ENCODE peak calls at places on chromosomes 6 and 20, in eight cellular contexts. B, V, E, P, H, S, T and O are unnamed samples.

GRCh38 chr20:11229772-11230171 is 556.0 kb upstream of the JAG1 start:
- DNase-seq in S (peak; percentile 57), V (peak; percentile 39), T (peak; percentile 82), B (peak; percentile 63), E (no peak), P (no peak), H (no peak), O (peak; percentile 91)

GRCh38 chr20:23868321-23868720 is 11.2 kb downstream of the CST5 start:
- DNase-seq in B (no peak), H (no peak), T (no peak), V (no peak), E (no peak), P (no peak), S (no peak), O (no peak)

GRCh38 chr6:374956-375355 is 16.6 kb upstream of the IRF4 start:
- DNase-seq in B (no peak), E (no peak), T (no peak), H (no peak), V (no peak), P (no peak), S (no peak), O (no peak)

GRCh38 chr6:101803146-101803545 is 409.6 kb downstream of the GRIK2 start:
- DNase-seq in V (no peak), P (no peak), T (peak; percentile 2), S (no peak), B (no peak), E (no peak), H (no peak), O (peak; percentile 30)

GRCh38 chr20:63701051-63701328 is 4.5 kb downstream of the TNFRSF6B start:
- DNase-seq in B (peak; percentile 4), H (no peak), V (no peak), E (no peak), P (no peak), T (no peak), S (no peak), O (no peak)

GRCh38 chr6:158068893-158069799 is 87.5 kb downstream of the SYNJ2 start:
- DNase-seq in E (peak; percentile 74), T (peak; percentile 81), B (peak; percentile 70), P (no peak), V (no peak), H (no peak), S (no peak), O (no peak)

GRCh38 chr6:75084872-75085381 is 120.9 kb downstream of the COL12A1 start:
- DNase-seq in T (no peak), S (peak; percentile 76), P (no peak), H (no peak), B (no peak), V (no peak), E (no peak), O (no peak)

GRCh38 chr20:57412347-57413029 is 21.3 kb downstream of the RBM38 start:
- DNase-seq in B (no peak), E (no peak), V (no peak), S (no peak), T (no peak), H (no peak), P (no peak), O (no peak)

GRCh38 chr20:45445805-45446562 is 23.6 kb upstream of the WFDC2 start:
- DNase-seq in E (no peak), V (no peak), T (peak; percentile 76), H (no peak), P (no peak), B (peak; percentile 40), S (no peak), O (no peak)

GRCh38 chr20:10647471-10647870 is 26.3 kb downstream of the JAG1 start:
- DNase-seq in S (no peak), H (no peak), E (peak; percentile 12), T (peak; percentile 44), P (no peak), B (no peak), V (no peak), O (no peak)

GRCh38 chr6:83216806-83217205 is 23.6 kb downstream of the RWDD2A start:
- DNase-seq in E (no peak), S (no peak), H (no peak), T (no peak), B (no peak), V (no peak), P (no peak), O (no peak)

GRCh38 chr6:136464874-136465273 is 85.3 kb downstream of the MAP7 start:
- DNase-seq in H (no peak), S (no peak), V (no peak), B (no peak), P (no peak), T (no peak), E (no peak), O (no peak)

GRCh38 chr6:6942826-6943225 is 164.9 kb upstream of the RREB1 start:
- DNase-seq in E (peak; percentile 77), H (no peak), V (no peak), T (no peak), B (peak; percentile 66), S (no peak), P (peak; percentile 12), O (no peak)

GRCh38 chr6:10391299-10391630 is 23.6 kb downstream of the TFAP2A start:
- DNase-seq in P (no peak), V (no peak), T (no peak), E (no peak), B (no peak), H (no peak), S (no peak), O (no peak)

GRCh38 chr6:31822038-31822821 is 5.3 kb upstream of the HSPA1B start:
- DNase-seq in S (peak; percentile 84), T (peak; percentile 92), H (peak; percentile 46), P (peak; percentile 61), E (no peak), V (peak; percentile 86), B (peak; percentile 79), O (no peak)

GRCh38 chr20:21303061-21303871 is at the start of gene XRN2:
- DNase-seq in T (peak; percentile 97), S (peak; percentile 96), E (peak; percentile 81), B (peak; percentile 96), V (peak; percentile 94), P (peak; percentile 93), H (peak; percentile 95), O (peak; percentile 76)

GRCh38 chr6:40604082-40604481 is 16.9 kb upstream of the LRFN2 start:
- DNase-seq in T (no peak), E (no peak), B (no peak), V (no peak), H (no peak), S (no peak), P (no peak), O (no peak)

GRCh38 chr20:31720486-31721407 is 1.9 kb downstream of the BCL2L1 start:
- DNase-seq in S (no peak), H (no peak), B (no peak), E (no peak), V (no peak), P (peak; percentile 16), T (peak; percentile 13), O (no peak)

GRCh38 chr6:36660771-36661471 is 17.6 kb upstream of the CDKN1A start:
- DNase-seq in S (peak; percentile 89), V (peak; percentile 68), T (no peak), B (no peak), H (no peak), P (no peak), E (no peak), O (no peak)

GRCh38 chr6:83258517-83258916 is 65.4 kb downstream of the RWDD2A start:
- DNase-seq in S (no peak), P (no peak), H (no peak), E (no peak), V (no peak), B (no peak), T (no peak), O (no peak)

GRCh38 chr6:2522521-2522920 is 228.2 kb downstream of the MYLK4 start:
- DNase-seq in E (no peak), T (peak; percentile 82), P (no peak), B (no peak), H (no peak), V (no peak), S (no peak), O (peak; percentile 24)

GRCh38 chr6:95091823-95092436 is 485.4 kb upstream of the MANEA start:
- DNase-seq in E (peak; percentile 66), S (no peak), B (peak; percentile 6), P (no peak), H (no peak), T (peak; percentile 67), V (no peak), O (peak; percentile 56)

GRCh38 chr6:157867155-157867559 is 44.1 kb downstream of the SNX9 start:
- DNase-seq in S (no peak), V (no peak), B (peak; percentile 16), P (peak; percentile 25), T (peak; percentile 48), H (peak; percentile 29), E (no peak), O (no peak)

GRCh38 chr20:37389241-37389747 is 43.4 kb downstream of the SRC start:
- DNase-seq in S (no peak), B (no peak), E (no peak), T (no peak), H (no peak), P (no peak), V (no peak), O (no peak)

GRCh38 chr20:652611-653109 is 340 bp downstream of the SRXN1 start:
- DNase-seq in E (no peak), P (no peak), B (peak; percentile 56), V (peak; percentile 52), S (no peak), T (peak; percentile 31), H (no peak), O (no peak)

GRCh38 chr6:2179950-2180349 is 65.5 kb downstream of the GMDS start:
- DNase-seq in V (no peak), E (no peak), T (no peak), S (no peak), B (no peak), H (no peak), P (no peak), O (no peak)

GRCh38 chr20:10655723-10656122 is 18.1 kb downstream of the JAG1 start:
- DNase-seq in S (no peak), V (no peak), T (no peak), H (no peak), B (no peak), P (no peak), E (no peak), O (no peak)

GRCh38 chr6:168113226-168113625 is 34.2 kb upstream of the FRMD1 start:
- DNase-seq in S (no peak), P (no peak), T (no peak), E (no peak), B (no peak), V (no peak), H (no peak), O (no peak)

GRCh38 chr6:26502169-26502568 is 2.1 kb downstream of the BTN1A1 start:
- DNase-seq in B (no peak), T (peak; percentile 40), V (no peak), P (peak; percentile 3), E (no peak), S (no peak), H (no peak), O (no peak)